ENCODE peak calls at places on chromosomes 5 and 9, in seven cellular contexts. One of them, this sample, is unnamed.

GRCh38 chr9:14908221-14909206 is 1.7 kb downstream of the FREM1 start:
- DNase-seq in H9: no peak
- DNase-seq in trophoblast cell: no peak
- DNase-seq in mesenchymal stem cell: no peak
- DNase-seq in neuronal stem cell: no peak
- DNase-seq in IMR-90: no peak
- DNase-seq in H1: no peak
- DNase-seq in this sample: peak

GRCh38 chr5:109911731-109912130 is 222.0 kb downstream of the MAN2A1 start:
- DNase-seq in trophoblast cell: no peak
- DNase-seq in H1: no peak
- DNase-seq in H9: no peak
- DNase-seq in neuronal stem cell: no peak
- DNase-seq in mesenchymal stem cell: peak
- DNase-seq in IMR-90: peak
- DNase-seq in this sample: no peak

GRCh38 chr9:137354153-137354844 is 52.2 kb upstream of the NRARP start:
- DNase-seq in H1: no peak
- DNase-seq in IMR-90: no peak
- DNase-seq in H9: no peak
- DNase-seq in mesenchymal stem cell: no peak
- DNase-seq in trophoblast cell: no peak
- DNase-seq in neuronal stem cell: no peak
- DNase-seq in this sample: no peak

GRCh38 chr5:129858126-129858675 is 46.1 kb upstream of the CHSY3 start:
- DNase-seq in H1: no peak
- DNase-seq in mesenchymal stem cell: no peak
- DNase-seq in H9: no peak
- DNase-seq in neuronal stem cell: no peak
- DNase-seq in IMR-90: no peak
- DNase-seq in trophoblast cell: no peak
- DNase-seq in this sample: no peak

GRCh38 chr5:1966461-1966860 is 83.7 kb upstream of the IRX4 start:
- DNase-seq in mesenchymal stem cell: no peak
- DNase-seq in H9: no peak
- DNase-seq in trophoblast cell: no peak
- DNase-seq in H1: no peak
- DNase-seq in IMR-90: no peak
- DNase-seq in neuronal stem cell: no peak
- DNase-seq in this sample: no peak

GRCh38 chr9:69963728-69964127 is 79.9 kb upstream of the MAMDC2 start:
- DNase-seq in mesenchymal stem cell: no peak
- DNase-seq in H9: no peak
- DNase-seq in neuronal stem cell: no peak
- DNase-seq in IMR-90: no peak
- DNase-seq in H1: no peak
- DNase-seq in trophoblast cell: peak
- DNase-seq in this sample: no peak

GRCh38 chr5:175750476-175751080 is 92.7 kb downstream of the HRH2 start:
- DNase-seq in trophoblast cell: no peak
- DNase-seq in H9: no peak
- DNase-seq in mesenchymal stem cell: no peak
- DNase-seq in H1: no peak
- DNase-seq in IMR-90: no peak
- DNase-seq in neuronal stem cell: no peak
- DNase-seq in this sample: no peak

GRCh38 chr5:141877478-141878185 is 578 bp downstream of the PCDH1 start:
- DNase-seq in mesenchymal stem cell: peak
- DNase-seq in H1: no peak
- DNase-seq in IMR-90: no peak
- DNase-seq in trophoblast cell: peak
- DNase-seq in neuronal stem cell: no peak
- DNase-seq in H9: no peak
- DNase-seq in this sample: peak

GRCh38 chr5:31583129-31583528 is 51.0 kb downstream of the C5orf22 start:
- DNase-seq in trophoblast cell: no peak
- DNase-seq in mesenchymal stem cell: no peak
- DNase-seq in neuronal stem cell: no peak
- DNase-seq in H1: no peak
- DNase-seq in IMR-90: no peak
- DNase-seq in H9: no peak
- DNase-seq in this sample: no peak

GRCh38 chr9:109013678-109014145 is 413 bp upstream of the CTNNAL1 start:
- DNase-seq in IMR-90: no peak
- DNase-seq in neuronal stem cell: no peak
- DNase-seq in mesenchymal stem cell: peak
- DNase-seq in trophoblast cell: no peak
- DNase-seq in H9: no peak
- DNase-seq in H1: no peak
- DNase-seq in this sample: no peak

GRCh38 chr5:168159425-168159824 is 132.0 kb upstream of the WWC1 start:
- DNase-seq in mesenchymal stem cell: no peak
- DNase-seq in IMR-90: no peak
- DNase-seq in H9: peak
- DNase-seq in trophoblast cell: no peak
- DNase-seq in H1: no peak
- DNase-seq in neuronal stem cell: no peak
- DNase-seq in this sample: peak

GRCh38 chr9:100240512-100240911 is 112.2 kb downstream of the TEX10 start:
- DNase-seq in H1: no peak
- DNase-seq in trophoblast cell: no peak
- DNase-seq in mesenchymal stem cell: no peak
- DNase-seq in H9: no peak
- DNase-seq in IMR-90: no peak
- DNase-seq in neuronal stem cell: no peak
- DNase-seq in this sample: no peak

GRCh38 chr5:52190737-52191136 is 597.0 kb upstream of the ITGA1 start:
- DNase-seq in neuronal stem cell: no peak
- DNase-seq in mesenchymal stem cell: no peak
- DNase-seq in H9: no peak
- DNase-seq in IMR-90: no peak
- DNase-seq in trophoblast cell: no peak
- DNase-seq in H1: no peak
- DNase-seq in this sample: no peak

GRCh38 chr5:78235289-78235688 is 59.2 kb downstream of the AP3B1 start:
- DNase-seq in trophoblast cell: no peak
- DNase-seq in H9: no peak
- DNase-seq in mesenchymal stem cell: no peak
- DNase-seq in IMR-90: peak
- DNase-seq in H1: no peak
- DNase-seq in neuronal stem cell: no peak
- DNase-seq in this sample: no peak

GRCh38 chr5:61449756-61450155 is 117.7 kb downstream of the ZSWIM6 start:
- DNase-seq in mesenchymal stem cell: no peak
- DNase-seq in neuronal stem cell: no peak
- DNase-seq in H9: no peak
- DNase-seq in trophoblast cell: no peak
- DNase-seq in H1: no peak
- DNase-seq in IMR-90: no peak
- DNase-seq in this sample: no peak

GRCh38 chr9:2269778-2270177 is 254.6 kb downstream of the SMARCA2 start:
- DNase-seq in mesenchymal stem cell: no peak
- DNase-seq in IMR-90: no peak
- DNase-seq in H9: no peak
- DNase-seq in trophoblast cell: no peak
- DNase-seq in neuronal stem cell: no peak
- DNase-seq in H1: no peak
- DNase-seq in this sample: no peak

GRCh38 chr5:54515634-54516033 is 1.9 kb upstream of the SNX18 start:
- DNase-seq in H9: no peak
- DNase-seq in H1: no peak
- DNase-seq in trophoblast cell: no peak
- DNase-seq in neuronal stem cell: no peak
- DNase-seq in mesenchymal stem cell: no peak
- DNase-seq in IMR-90: no peak
- DNase-seq in this sample: no peak

GRCh38 chr5:41003670-41004376 is 67.3 kb downstream of the MROH2B start:
- DNase-seq in mesenchymal stem cell: no peak
- DNase-seq in H1: no peak
- DNase-seq in IMR-90: no peak
- DNase-seq in neuronal stem cell: no peak
- DNase-seq in trophoblast cell: no peak
- DNase-seq in H9: no peak
- DNase-seq in this sample: no peak

GRCh38 chr5:82351754-82352145 is 73.6 kb upstream of the RPS23 start:
- DNase-seq in H1: no peak
- DNase-seq in neuronal stem cell: peak
- DNase-seq in H9: no peak
- DNase-seq in mesenchymal stem cell: peak
- DNase-seq in IMR-90: peak
- DNase-seq in trophoblast cell: no peak
- DNase-seq in this sample: peak

GRCh38 chr5:39195198-39195826 is 24.1 kb downstream of the FYB1 start:
- DNase-seq in H1: no peak
- DNase-seq in H9: no peak
- DNase-seq in neuronal stem cell: no peak
- DNase-seq in IMR-90: no peak
- DNase-seq in trophoblast cell: no peak
- DNase-seq in mesenchymal stem cell: no peak
- DNase-seq in this sample: no peak

DNA sequence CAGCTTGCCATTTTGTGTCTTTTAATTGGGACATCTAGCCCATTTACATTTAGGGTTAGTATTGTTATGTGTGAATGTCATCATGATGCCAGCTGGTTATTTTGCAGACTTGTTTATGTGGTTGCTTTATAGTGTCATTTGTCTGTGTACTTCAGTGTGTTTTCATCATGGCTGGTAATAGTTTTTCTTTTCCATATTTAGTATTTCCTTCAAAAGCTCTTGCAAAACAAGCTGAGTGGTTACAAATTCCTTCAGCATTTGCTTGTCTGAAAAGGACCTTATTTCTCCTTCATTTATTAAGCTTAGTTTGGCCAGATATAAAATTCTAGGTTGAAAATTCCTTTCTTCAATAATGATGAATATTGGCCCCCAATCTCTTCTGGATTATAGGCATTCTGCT is 28.5 kb upstream of the TNFSF15 start:
- DNase-seq in mesenchymal stem cell: peak
- DNase-seq in H1: no peak
- DNase-seq in IMR-90: no peak
- DNase-seq in trophoblast cell: no peak
- DNase-seq in neuronal stem cell: no peak
- DNase-seq in H9: no peak
- DNase-seq in this sample: no peak
- H2AK5ac ChIP-seq in mesenchymal stem cell: no peak
- H2AK5ac ChIP-seq in H1: no peak
- H2AK5ac ChIP-seq in IMR-90: no peak
- H2AK5ac ChIP-seq in trophoblast cell: no peak
- H2AK5ac ChIP-seq in neuronal stem cell: no peak
- H2AK5ac ChIP-seq in H9: no peak
- H2AK5ac ChIP-seq in this sample: no peak

DNA sequence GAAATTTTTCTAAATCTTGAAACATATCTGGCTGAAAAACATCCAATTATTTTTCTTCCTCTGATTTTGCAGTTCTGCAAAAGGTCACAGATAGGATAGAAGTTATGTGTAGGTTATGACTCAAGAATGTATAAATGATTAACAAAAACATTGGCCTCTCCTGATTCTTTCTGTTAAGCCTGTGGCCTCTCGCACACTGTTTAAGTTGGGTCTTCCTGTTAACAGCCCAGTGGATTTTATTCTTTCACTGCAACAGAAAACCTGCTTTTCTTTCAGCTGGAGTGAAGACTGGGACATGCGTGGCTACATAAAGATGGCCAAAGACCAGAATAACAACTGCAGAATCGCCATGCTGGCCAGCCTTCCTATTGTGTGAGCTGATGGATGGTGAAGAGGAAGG is 17.1 kb upstream of the SPATA31E1 start:
- DNase-seq in neuronal stem cell: no peak
- DNase-seq in trophoblast cell: no peak
- DNase-seq in IMR-90: peak
- DNase-seq in mesenchymal stem cell: no peak
- DNase-seq in H1: no peak
- DNase-seq in H9: no peak
- DNase-seq in this sample: no peak
- H3K18ac ChIP-seq in neuronal stem cell: no peak
- H3K18ac ChIP-seq in trophoblast cell: no peak
- H3K18ac ChIP-seq in IMR-90: peak
- H3K18ac ChIP-seq in mesenchymal stem cell: no peak
- H3K18ac ChIP-seq in H1: no peak
- H3K18ac ChIP-seq in H9: no peak
- H3K18ac ChIP-seq in this sample: no peak

DNA sequence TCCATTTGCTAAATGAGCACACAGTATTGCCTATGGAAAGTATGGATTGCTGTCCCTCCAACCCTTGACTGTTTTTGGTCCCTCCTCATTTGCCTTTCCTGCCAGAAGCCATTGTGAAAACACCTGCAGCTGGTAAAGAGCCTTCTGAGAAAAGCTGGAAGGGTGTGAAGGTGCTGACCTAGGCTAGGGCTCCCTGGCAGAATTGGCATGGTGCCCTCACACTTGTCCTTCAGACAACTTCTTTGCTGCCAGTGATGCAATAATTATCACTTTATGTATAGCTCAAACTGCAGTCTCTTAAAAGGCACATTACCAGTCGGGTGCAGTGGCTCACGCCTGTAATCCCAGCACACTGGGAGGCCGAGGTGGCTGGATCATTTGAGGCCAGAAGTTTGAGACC is 4.2 kb downstream of the TXNDC15 start:
- DNase-seq in H9: no peak
- DNase-seq in IMR-90: no peak
- DNase-seq in trophoblast cell: no peak
- DNase-seq in neuronal stem cell: no peak
- DNase-seq in mesenchymal stem cell: no peak
- DNase-seq in H1: no peak
- DNase-seq in this sample: no peak
- H2AK5ac ChIP-seq in H9: no peak
- H2AK5ac ChIP-seq in IMR-90: no peak
- H2AK5ac ChIP-seq in trophoblast cell: no peak
- H2AK5ac ChIP-seq in neuronal stem cell: no peak
- H2AK5ac ChIP-seq in mesenchymal stem cell: no peak
- H2AK5ac ChIP-seq in H1: no peak
- H2AK5ac ChIP-seq in this sample: no peak

GRCh38 chr9:83299556-83299955 is 236.6 kb upstream of the RASEF start:
- DNase-seq in mesenchymal stem cell: peak
- DNase-seq in IMR-90: no peak
- DNase-seq in H1: no peak
- DNase-seq in trophoblast cell: peak
- DNase-seq in H9: no peak
- DNase-seq in neuronal stem cell: no peak
- DNase-seq in this sample: no peak

GRCh38 chr9:83294816-83295215 is 231.9 kb upstream of the RASEF start:
- DNase-seq in IMR-90: no peak
- DNase-seq in trophoblast cell: no peak
- DNase-seq in H9: no peak
- DNase-seq in neuronal stem cell: no peak
- DNase-seq in H1: no peak
- DNase-seq in mesenchymal stem cell: no peak
- DNase-seq in this sample: no peak

GRCh38 chr9:83299094-83299493 is 236.2 kb upstream of the RASEF start:
- DNase-seq in mesenchymal stem cell: no peak
- DNase-seq in trophoblast cell: no peak
- DNase-seq in neuronal stem cell: no peak
- DNase-seq in H1: no peak
- DNase-seq in IMR-90: no peak
- DNase-seq in H9: no peak
- DNase-seq in this sample: no peak

GRCh38 chr9:83291196-83291595 is 228.3 kb upstream of the RASEF start:
- DNase-seq in IMR-90: no peak
- DNase-seq in mesenchymal stem cell: no peak
- DNase-seq in trophoblast cell: no peak
- DNase-seq in H9: no peak
- DNase-seq in H1: no peak
- DNase-seq in neuronal stem cell: no peak
- DNase-seq in this sample: no peak

GRCh38 chr9:83296123-83296522 is 233.2 kb upstream of the RASEF start:
- DNase-seq in mesenchymal stem cell: no peak
- DNase-seq in H9: no peak
- DNase-seq in H1: no peak
- DNase-seq in IMR-90: no peak
- DNase-seq in neuronal stem cell: no peak
- DNase-seq in trophoblast cell: no peak
- DNase-seq in this sample: peak
- H3K18ac ChIP-seq in mesenchymal stem cell: no peak
- H3K18ac ChIP-seq in H9: no peak
- H3K18ac ChIP-seq in H1: no peak
- H3K18ac ChIP-seq in IMR-90: no peak
- H3K18ac ChIP-seq in neuronal stem cell: no peak
- H3K18ac ChIP-seq in trophoblast cell: no peak
- H3K18ac ChIP-seq in this sample: no peak